ENCODE peak calls at places on chromosomes 2 and 18, in six cellular contexts. T is GM20000, C is substantia nigra, K is ELF-1, W is GM03348, S is lung microvascular endothelial cell. I is an unnamed sample.

GRCh38 chr2:45612265-45612664 is 1.2 kb upstream of the SRBD1 start:
- DNase-seq in T (no peak), C (no peak), K (peak), W (no peak), S (no peak), I (no peak)

GRCh38 chr18:58805482-58806187 is 59.0 kb upstream of the ZNF532 start:
- DNase-seq in T (no peak), C (no peak), K (peak), W (no peak), S (no peak), I (no peak)

GRCh38 chr2:234550511-234551107 is 53.7 kb upstream of the ARL4C start:
- DNase-seq in T (peak), C (peak), K (peak), W (peak), S (peak), I (peak)

GRCh38 chr2:173631123-173631450 is 276.4 kb downstream of the CDCA7 start:
- DNase-seq in T (no peak), C (no peak), K (no peak), W (peak), S (no peak), I (no peak)

GRCh38 chr2:158501301-158501700 is 44.5 kb downstream of the PKP4 start:
- DNase-seq in T (no peak), C (peak), K (no peak), W (no peak), S (no peak), I (no peak)

GRCh38 chr2:234368861-234369261 is 128.0 kb downstream of the ARL4C start:
- DNase-seq in T (no peak), C (no peak), K (peak), W (peak), S (no peak), I (no peak)

GRCh38 chr2:71802556-71802955 is 345.1 kb downstream of the CYP26B1 start:
- DNase-seq in T (no peak), C (no peak), K (no peak), W (no peak), S (no peak), I (no peak)

GRCh38 chr18:54712315-54712714 is 116.0 kb upstream of the RAB27B start:
- DNase-seq in T (no peak), C (no peak), K (no peak), W (peak), S (peak), I (peak)

GRCh38 chr18:48994044-48994651 is 43.4 kb upstream of the SMAD7 start:
- DNase-seq in T (no peak), C (no peak), K (no peak), W (peak), S (peak), I (peak)

GRCh38 chr2:232309592-232309991 is 69.0 kb upstream of the ALPP start:
- DNase-seq in T (no peak), C (no peak), K (no peak), W (no peak), S (no peak), I (no peak)

GRCh38 chr18:49842656-49843055 is 29.3 kb upstream of the ACAA2 start:
- DNase-seq in T (no peak), C (no peak), K (no peak), W (no peak), S (no peak), I (no peak)

GRCh38 chr18:79241755-79242154 is 154.0 kb upstream of the NFATC1 start:
- DNase-seq in T (no peak), C (no peak), K (no peak), W (no peak), S (no peak), I (no peak)

GRCh38 chr18:13616041-13616440 is 110.3 kb downstream of the FAM210A start:
- DNase-seq in T (no peak), C (no peak), K (no peak), W (no peak), S (no peak), I (no peak)